ENCODE peak calls at places on chromosomes 7 and 10, in four cellular contexts. B, L, U and Y are unnamed samples.

GRCh38 chr7:36387437-36388345 is 2.0 kb upstream of the ANLN start:
- DNase-seq in B (no peak), L (no peak), U (no peak), Y (no peak)

GRCh38 chr7:120583835-120584586 is 273.9 kb downstream of the TSPAN12 start:
- DNase-seq in B (no peak), L (peak), U (no peak), Y (no peak)

GRCh38 chr10:99809481-99809880 is 27.0 kb downstream of the ABCC2 start:
- DNase-seq in B (no peak), L (no peak), U (no peak), Y (no peak)

GRCh38 chr7:30913821-30914515 is 2.3 kb downstream of the AQP1 start:
- DNase-seq in B (no peak), L (no peak), U (no peak), Y (no peak)

GRCh38 chr10:110893559-110894179 is 21.9 kb downstream of the PDCD4 start:
- DNase-seq in B (no peak), L (peak), U (peak), Y (no peak)

GRCh38 chr7:13603661-13604060 is 385.8 kb downstream of the ETV1 start:
- DNase-seq in B (no peak), L (no peak), U (no peak), Y (no peak)

GRCh38 chr7:47536705-47537611 is 45.0 kb downstream of the TNS3 start:
- DNase-seq in B (no peak), L (peak), U (no peak), Y (no peak)

GRCh38 chr7:125136755-125137547 is 207.3 kb upstream of the POT1 start:
- DNase-seq in B (no peak), L (no peak), U (no peak), Y (no peak)

GRCh38 chr10:119302172-119302571 is 94.8 kb downstream of the GRK5 start:
- DNase-seq in B (no peak), L (no peak), U (no peak), Y (no peak)

GRCh38 chr10:25125151-25125550 is 49.6 kb upstream of the GPR158 start:
- DNase-seq in B (no peak), L (no peak), U (no peak), Y (no peak)

GRCh38 chr10:82982110-82982608 is 1107.2 kb downstream of the NRG3 start:
- DNase-seq in B (no peak), L (peak), U (no peak), Y (no peak)

GRCh38 chr7:86226191-86226590 is 417.5 kb upstream of the GRM3 start:
- DNase-seq in B (no peak), L (no peak), U (no peak), Y (no peak)

GRCh38 chr7:87627634-87627994 is 584 bp upstream of the RUNDC3B start:
- DNase-seq in B (no peak), L (peak), U (no peak), Y (peak)

GRCh38 chr10:84267503-84268126 is 22.8 kb downstream of the RGR start:
- DNase-seq in B (peak), L (peak), U (peak), Y (no peak)

GRCh38 chr7:3266240-3266639 is 34.8 kb upstream of the SDK1 start:
- DNase-seq in B (no peak), L (no peak), U (no peak), Y (no peak)

GRCh38 chr10:95246582-95247051 is 44.2 kb downstream of the PDLIM1 start:
- DNase-seq in B (peak), L (peak), U (peak), Y (peak)

GRCh38 chr7:158976849-158977593 is 120.7 kb downstream of the DYNC2I1 start:
- DNase-seq in B (peak), L (peak), U (peak), Y (peak)

GRCh38 chr10:6647811-6648526 is 67.9 kb upstream of the PRKCQ start:
- DNase-seq in B (peak), L (peak), U (peak), Y (no peak)

GRCh38 chr10:78540355-78541076 is 506.9 kb downstream of the RPS24 start:
- DNase-seq in B (no peak), L (no peak), U (no peak), Y (no peak)

GRCh38 chr10:126872768-126873167 is 32.5 kb upstream of the DOCK1 start:
- DNase-seq in B (no peak), L (peak), U (no peak), Y (no peak)

GRCh38 chr10:101694674-101695403 is at the start of gene FBXW4:
- DNase-seq in B (peak), L (peak), U (peak), Y (no peak)

GRCh38 chr10:37871568-37872251 is 14.3 kb upstream of the ZNF248 start:
- DNase-seq in B (no peak), L (no peak), U (no peak), Y (no peak)

GRCh38 chr10:100890141-100890695 is 22.5 kb upstream of the SLF2 start:
- DNase-seq in B (no peak), L (no peak), U (no peak), Y (no peak)

GRCh38 chr7:21939136-21939857 is 6.4 kb downstream of the CDCA7L start:
- DNase-seq in B (no peak), L (peak), U (no peak), Y (no peak)

GRCh38 chr7:128963327-128963757 is 25.6 kb downstream of the IRF5 start:
- DNase-seq in B (no peak), L (peak), U (peak), Y (no peak)